ENCODE peak calls at places on chromosomes 16 and 17, in nine cellular contexts. One of them, this sample, is unnamed.

GRCh38 chr17:17749921-17750320 is 68.7 kb downstream of the RAI1 start:
- DNase-seq in PC-3: peak
- DNase-seq in HL-60: peak
- DNase-seq in fibroblast of lung: peak
- DNase-seq in left ventricle myocardium inferior: no peak
- DNase-seq in fibroblast of pulmonary artery: peak
- DNase-seq in fibroblast of the aortic adventitia: peak
- DNase-seq in esophagus squamous epithelium: no peak
- DNase-seq in tibial nerve: peak
- DNase-seq in this sample: peak

GRCh38 chr17:31738488-31738887 is 120.6 kb downstream of the COPRS start:
- DNase-seq in PC-3: no peak
- DNase-seq in HL-60: no peak
- DNase-seq in fibroblast of lung: no peak
- DNase-seq in left ventricle myocardium inferior: peak
- DNase-seq in fibroblast of pulmonary artery: no peak
- DNase-seq in fibroblast of the aortic adventitia: no peak
- DNase-seq in esophagus squamous epithelium: no peak
- DNase-seq in tibial nerve: no peak
- DNase-seq in this sample: no peak

GRCh38 chr16:70770291-70770967 is 30.5 kb downstream of the VAC14 start:
- DNase-seq in PC-3: peak
- DNase-seq in HL-60: no peak
- DNase-seq in fibroblast of lung: no peak
- DNase-seq in left ventricle myocardium inferior: no peak
- DNase-seq in fibroblast of pulmonary artery: no peak
- DNase-seq in fibroblast of the aortic adventitia: no peak
- DNase-seq in esophagus squamous epithelium: no peak
- DNase-seq in tibial nerve: no peak
- DNase-seq in this sample: no peak

GRCh38 chr16:4987580-4988374 is 29.6 kb downstream of the SEC14L5 start:
- DNase-seq in PC-3: no peak
- DNase-seq in HL-60: no peak
- DNase-seq in fibroblast of lung: no peak
- DNase-seq in left ventricle myocardium inferior: no peak
- DNase-seq in fibroblast of pulmonary artery: no peak
- DNase-seq in fibroblast of the aortic adventitia: no peak
- DNase-seq in esophagus squamous epithelium: no peak
- DNase-seq in tibial nerve: no peak
- DNase-seq in this sample: no peak

GRCh38 chr17:77331161-77331864 is 190.5 kb downstream of the SEC14L1 start:
- DNase-seq in PC-3: peak
- DNase-seq in HL-60: peak
- DNase-seq in fibroblast of lung: peak
- DNase-seq in left ventricle myocardium inferior: peak
- DNase-seq in fibroblast of pulmonary artery: peak
- DNase-seq in fibroblast of the aortic adventitia: peak
- DNase-seq in esophagus squamous epithelium: peak
- DNase-seq in tibial nerve: peak
- DNase-seq in this sample: peak

GRCh38 chr16:16137110-16137509 is 86.2 kb downstream of the ABCC6 start:
- DNase-seq in PC-3: no peak
- DNase-seq in HL-60: no peak
- DNase-seq in fibroblast of lung: no peak
- DNase-seq in left ventricle myocardium inferior: no peak
- DNase-seq in fibroblast of pulmonary artery: no peak
- DNase-seq in fibroblast of the aortic adventitia: no peak
- DNase-seq in esophagus squamous epithelium: no peak
- DNase-seq in tibial nerve: no peak
- DNase-seq in this sample: no peak

GRCh38 chr17:48352630-48353029 is 77.4 kb downstream of the SKAP1 start:
- DNase-seq in PC-3: peak
- DNase-seq in HL-60: no peak
- DNase-seq in fibroblast of lung: no peak
- DNase-seq in left ventricle myocardium inferior: no peak
- DNase-seq in fibroblast of pulmonary artery: no peak
- DNase-seq in fibroblast of the aortic adventitia: no peak
- DNase-seq in esophagus squamous epithelium: no peak
- DNase-seq in tibial nerve: no peak
- DNase-seq in this sample: no peak

GRCh38 chr17:1629647-1630310 is 1.1 kb upstream of the SLC43A2 start:
- DNase-seq in PC-3: peak
- DNase-seq in HL-60: peak
- DNase-seq in fibroblast of lung: no peak
- DNase-seq in left ventricle myocardium inferior: peak
- DNase-seq in fibroblast of pulmonary artery: peak
- DNase-seq in fibroblast of the aortic adventitia: peak
- DNase-seq in esophagus squamous epithelium: no peak
- DNase-seq in tibial nerve: peak
- DNase-seq in this sample: peak

GRCh38 chr16:6976716-6977115 is 355.9 kb upstream of the RBFOX1 start:
- DNase-seq in PC-3: no peak
- DNase-seq in HL-60: no peak
- DNase-seq in fibroblast of lung: no peak
- DNase-seq in left ventricle myocardium inferior: no peak
- DNase-seq in fibroblast of pulmonary artery: no peak
- DNase-seq in fibroblast of the aortic adventitia: no peak
- DNase-seq in esophagus squamous epithelium: no peak
- DNase-seq in tibial nerve: no peak
- DNase-seq in this sample: no peak

GRCh38 chr17:67365762-67366192 is 600 bp downstream of the PSMD12 start:
- DNase-seq in PC-3: peak
- DNase-seq in HL-60: peak
- DNase-seq in fibroblast of lung: peak
- DNase-seq in left ventricle myocardium inferior: no peak
- DNase-seq in fibroblast of pulmonary artery: peak
- DNase-seq in fibroblast of the aortic adventitia: peak
- DNase-seq in esophagus squamous epithelium: no peak
- DNase-seq in tibial nerve: no peak
- DNase-seq in this sample: peak

GRCh38 chr16:83967838-83968482 is at the start of gene NECAB2:
- DNase-seq in PC-3: peak
- DNase-seq in HL-60: peak
- DNase-seq in fibroblast of lung: no peak
- DNase-seq in left ventricle myocardium inferior: peak
- DNase-seq in fibroblast of pulmonary artery: peak
- DNase-seq in fibroblast of the aortic adventitia: peak
- DNase-seq in esophagus squamous epithelium: no peak
- DNase-seq in tibial nerve: peak
- DNase-seq in this sample: peak
- H3K4me3 ChIP-seq in PC-3: no peak
- H3K4me3 ChIP-seq in HL-60: peak
- H3K4me3 ChIP-seq in fibroblast of lung: no peak
- H3K4me3 ChIP-seq in left ventricle myocardium inferior: peak
- H3K4me3 ChIP-seq in fibroblast of pulmonary artery: peak
- H3K4me3 ChIP-seq in fibroblast of the aortic adventitia: peak
- H3K4me3 ChIP-seq in esophagus squamous epithelium: peak
- H3K4me3 ChIP-seq in tibial nerve: peak
- H3K4me3 ChIP-seq in this sample: peak

GRCh38 chr17:82172461-82173160 is 40.0 kb downstream of the CCDC57 start:
- DNase-seq in PC-3: no peak
- DNase-seq in HL-60: no peak
- DNase-seq in fibroblast of lung: no peak
- DNase-seq in left ventricle myocardium inferior: no peak
- DNase-seq in fibroblast of pulmonary artery: no peak
- DNase-seq in fibroblast of the aortic adventitia: no peak
- DNase-seq in esophagus squamous epithelium: no peak
- DNase-seq in tibial nerve: no peak
- DNase-seq in this sample: no peak

GRCh38 chr17:82177276-82177675 is 35.4 kb downstream of the CCDC57 start:
- DNase-seq in PC-3: no peak
- DNase-seq in HL-60: no peak
- DNase-seq in fibroblast of lung: no peak
- DNase-seq in left ventricle myocardium inferior: no peak
- DNase-seq in fibroblast of pulmonary artery: no peak
- DNase-seq in fibroblast of the aortic adventitia: no peak
- DNase-seq in esophagus squamous epithelium: no peak
- DNase-seq in tibial nerve: no peak
- DNase-seq in this sample: no peak

GRCh38 chr17:82173351-82174041 is 39.1 kb downstream of the CCDC57 start:
- DNase-seq in PC-3: no peak
- DNase-seq in HL-60: no peak
- DNase-seq in fibroblast of lung: no peak
- DNase-seq in left ventricle myocardium inferior: no peak
- DNase-seq in fibroblast of pulmonary artery: no peak
- DNase-seq in fibroblast of the aortic adventitia: no peak
- DNase-seq in esophagus squamous epithelium: no peak
- DNase-seq in tibial nerve: no peak
- DNase-seq in this sample: no peak

GRCh38 chr17:82175951-82176350 is 36.7 kb downstream of the CCDC57 start:
- DNase-seq in PC-3: no peak
- DNase-seq in HL-60: no peak
- DNase-seq in fibroblast of lung: no peak
- DNase-seq in left ventricle myocardium inferior: no peak
- DNase-seq in fibroblast of pulmonary artery: no peak
- DNase-seq in fibroblast of the aortic adventitia: no peak
- DNase-seq in esophagus squamous epithelium: no peak
- DNase-seq in tibial nerve: no peak
- DNase-seq in this sample: no peak

DNA sequence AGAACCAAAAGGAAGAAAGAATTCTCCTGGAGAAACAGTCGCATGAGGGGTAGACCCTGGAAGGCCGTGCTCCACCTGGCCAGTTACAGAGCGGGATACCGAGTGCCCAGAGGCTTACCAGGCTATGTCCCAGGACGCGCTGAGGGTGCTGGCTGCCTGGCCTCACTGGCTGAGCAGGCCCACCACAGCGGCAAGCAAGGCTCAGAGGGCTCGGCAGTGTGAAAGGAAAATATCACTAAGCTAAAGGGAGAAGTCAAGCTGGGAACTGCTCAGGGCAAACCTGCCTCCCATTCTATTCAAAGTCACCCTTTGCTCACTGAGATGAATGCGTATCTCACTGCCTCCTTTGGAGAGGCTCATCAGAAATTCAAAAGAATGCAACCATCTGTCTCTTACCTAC is 37.5 kb downstream of the CCDC57 start:
- DNase-seq in PC-3: no peak
- DNase-seq in HL-60: no peak
- DNase-seq in fibroblast of lung: no peak
- DNase-seq in left ventricle myocardium inferior: no peak
- DNase-seq in fibroblast of pulmonary artery: no peak
- DNase-seq in fibroblast of the aortic adventitia: no peak
- DNase-seq in esophagus squamous epithelium: no peak
- DNase-seq in tibial nerve: no peak
- DNase-seq in this sample: no peak
- TF ChIP-seq CTCF in PC-3: no peak
- TF ChIP-seq CTCF in HL-60: no peak
- TF ChIP-seq CTCF in fibroblast of lung: no peak
- TF ChIP-seq CTCF in left ventricle myocardium inferior: no peak
- TF ChIP-seq CTCF in fibroblast of pulmonary artery: no peak
- TF ChIP-seq CTCF in fibroblast of the aortic adventitia: no peak
- TF ChIP-seq CTCF in esophagus squamous epithelium: no peak
- TF ChIP-seq CTCF in tibial nerve: no peak
- TF ChIP-seq CTCF in this sample: no peak

GRCh38 chr16:48054881-48055601 is 100.8 kb downstream of the ABCC12 start:
- DNase-seq in PC-3: peak
- DNase-seq in HL-60: peak
- DNase-seq in fibroblast of lung: peak
- DNase-seq in left ventricle myocardium inferior: no peak
- DNase-seq in fibroblast of pulmonary artery: peak
- DNase-seq in fibroblast of the aortic adventitia: peak
- DNase-seq in esophagus squamous epithelium: no peak
- DNase-seq in tibial nerve: peak
- DNase-seq in this sample: peak
- H3K4me3 ChIP-seq in PC-3: peak
- H3K4me3 ChIP-seq in HL-60: no peak
- H3K4me3 ChIP-seq in fibroblast of lung: no peak
- H3K4me3 ChIP-seq in left ventricle myocardium inferior: peak
- H3K4me3 ChIP-seq in fibroblast of pulmonary artery: no peak
- H3K4me3 ChIP-seq in fibroblast of the aortic adventitia: peak
- H3K4me3 ChIP-seq in esophagus squamous epithelium: peak
- H3K4me3 ChIP-seq in tibial nerve: no peak
- H3K4me3 ChIP-seq in this sample: no peak

DNA sequence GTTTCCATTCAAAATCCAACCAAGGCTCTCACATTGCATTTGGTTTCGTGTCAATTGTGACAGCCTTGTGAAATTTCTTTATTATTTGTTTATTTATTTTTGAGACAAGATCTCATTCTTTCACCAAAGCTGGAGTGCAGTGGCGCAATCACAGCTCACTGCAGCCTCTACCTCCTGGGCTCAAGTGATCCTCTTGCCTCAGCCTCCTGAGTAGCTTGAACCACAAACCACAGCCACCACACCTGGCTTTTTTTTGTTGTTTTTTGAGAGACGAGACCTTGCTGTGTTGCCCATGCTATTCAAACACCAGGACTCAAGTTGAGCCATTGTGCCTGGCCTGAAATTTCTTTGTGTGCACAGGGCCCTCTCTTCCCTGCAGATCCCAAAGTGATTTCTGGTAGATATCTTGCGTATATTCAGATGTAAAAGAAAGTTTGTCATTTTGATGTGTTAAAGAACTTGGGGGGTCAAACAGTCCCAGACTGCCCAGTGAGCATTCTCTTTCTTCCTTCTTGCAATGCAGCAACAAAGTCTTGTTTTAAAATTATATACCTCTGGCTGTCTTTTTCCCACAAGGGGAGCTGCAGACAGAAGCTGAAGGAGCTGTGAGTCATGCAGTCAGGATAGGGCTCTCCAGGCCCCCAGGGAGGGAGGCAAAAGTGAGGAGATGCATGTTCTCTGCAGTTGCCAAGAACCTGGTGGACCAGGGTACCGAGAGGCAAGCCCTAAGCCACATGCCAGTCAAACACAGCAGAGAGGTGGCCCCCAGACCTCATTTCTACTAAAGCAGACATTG is 15.5 kb upstream of the USP22 start:
- DNase-seq in PC-3: peak
- DNase-seq in HL-60: no peak
- DNase-seq in fibroblast of lung: peak
- DNase-seq in left ventricle myocardium inferior: no peak
- DNase-seq in fibroblast of pulmonary artery: peak
- DNase-seq in fibroblast of the aortic adventitia: peak
- DNase-seq in esophagus squamous epithelium: no peak
- DNase-seq in tibial nerve: no peak
- DNase-seq in this sample: peak
- TF ChIP-seq CTCF in PC-3: peak
- TF ChIP-seq CTCF in HL-60: no peak
- TF ChIP-seq CTCF in fibroblast of lung: peak
- TF ChIP-seq CTCF in left ventricle myocardium inferior: no peak
- TF ChIP-seq CTCF in fibroblast of pulmonary artery: peak
- TF ChIP-seq CTCF in fibroblast of the aortic adventitia: peak
- TF ChIP-seq CTCF in esophagus squamous epithelium: no peak
- TF ChIP-seq CTCF in tibial nerve: no peak
- TF ChIP-seq CTCF in this sample: peak

This sample was measured in cardiac fibroblast.